ENCODE peak calls at places on chromosomes 11 and 22, in ten cellular contexts. D is BJ; I is A172; Y is DND-41; X is NCI-H1417; E is HTR-8/SVneo; Q is stimulated activated CD8-positive, alpha-beta memory T cell treated with anti-CD3 and anti-CD28 coated beads, Interleukin-4, amount 100 ng/mL, for 1 hour; R is tibial nerve; O is choroid plexus epithelial cell; L is tibial artery. K is an unnamed sample.
A peak's percentile ranks its signal among the peaks of the same experiment; 100 is the strongest.

GRCh38 chr11:102733232-102733875 is 8.6 kb upstream of the MMP8 start:
- DNase-seq in O (peak; percentile 61), X (peak; percentile 41), I (peak; percentile 38), Q (no peak), L (no peak), D (no peak), R (peak; percentile 35), E (peak; percentile 85), Y (peak; percentile 37), K (no peak)

GRCh38 chr22:42993651-42994275 is 21.2 kb downstream of the PACSIN2 start:
- DNase-seq in D (no peak), E (no peak), Y (no peak), Q (no peak), R (no peak), I (no peak), O (peak; percentile 51), L (peak; percentile 63), X (no peak), K (no peak)

GRCh38 chr11:18313985-18314763 is 7.8 kb downstream of the HPS5 start:
- DNase-seq in Y (no peak), R (no peak), O (peak; percentile 75), X (no peak), E (no peak), L (no peak), I (peak; percentile 25), D (no peak), Q (no peak), K (no peak)

GRCh38 chr22:41526802-41527799 is 17.2 kb downstream of the POLR3H start:
- DNase-seq in X (peak; percentile 3), O (peak; percentile 49), Q (peak; percentile 45), Y (peak; percentile 62), E (peak; percentile 52), D (no peak), I (no peak), R (no peak), L (no peak), K (no peak)

GRCh38 chr11:128865490-128865889 is 1.6 kb downstream of the KCNJ1 start:
- DNase-seq in X (no peak), L (no peak), Q (no peak), Y (no peak), R (no peak), D (no peak), O (no peak), E (no peak), I (no peak), K (no peak)

GRCh38 chr22:30245181-30245984 is 1.2 kb downstream of the LIF start:
- DNase-seq in L (no peak), D (no peak), X (no peak), Q (no peak), O (no peak), E (no peak), R (no peak), Y (peak; percentile 43), I (no peak), K (no peak)

GRCh38 chr11:65087827-65088226 is 3.8 kb downstream of the ZFPL1 start:
- DNase-seq in E (no peak), R (no peak), Q (no peak), D (no peak), O (no peak), X (no peak), I (no peak), Y (no peak), L (no peak), K (no peak)

GRCh38 chr11:42631223-42631843 is 680.5 kb upstream of the API5 start:
- DNase-seq in Q (no peak), D (peak; percentile 1), O (peak; percentile 2), X (no peak), Y (no peak), E (no peak), I (peak; percentile 8), L (no peak), R (no peak), K (no peak)

GRCh38 chr11:73866586-73866996 is 10.1 kb downstream of the COA4 start:
- DNase-seq in D (peak; percentile 49), L (no peak), X (no peak), O (peak; percentile 91), E (peak; percentile 90), Y (no peak), I (peak; percentile 98), R (no peak), Q (no peak), K (peak; percentile 37)

GRCh38 chr11:102389253-102389652 is 42.2 kb downstream of the BIRC2 start:
- DNase-seq in X (no peak), I (no peak), E (no peak), D (no peak), R (no peak), O (no peak), Y (no peak), L (no peak), Q (no peak), K (no peak)

GRCh38 chr11:110855246-110855645 is 143.0 kb upstream of the ARHGAP20 start:
- DNase-seq in L (no peak), D (no peak), E (no peak), Y (no peak), X (no peak), I (no peak), O (no peak), R (no peak), Q (no peak), K (no peak)

GRCh38 chr22:49847751-49848689 is 5.6 kb upstream of the ZBED4 start:
- DNase-seq in R (no peak), L (no peak), O (no peak), Y (no peak), E (no peak), X (no peak), D (no peak), Q (no peak), I (no peak), K (no peak)

GRCh38 chr11:27161071-27161470 is 120.5 kb downstream of the BBOX1 start:
- DNase-seq in O (no peak), D (no peak), E (no peak), Y (no peak), X (no peak), R (no peak), Q (no peak), L (no peak), I (peak; percentile 9), K (no peak)

GRCh38 chr11:126716456-126717083 is 284.0 kb downstream of the KIRREL3 start:
- DNase-seq in Q (no peak), Y (peak; percentile 65), R (peak; percentile 78), L (no peak), E (peak; percentile 33), O (peak; percentile 2), I (peak; percentile 16), X (peak; percentile 62), D (no peak), K (no peak)

GRCh38 chr11:106724293-106724892 is 293.9 kb downstream of the GUCY1A2 start:
- DNase-seq in R (no peak), D (no peak), O (peak; percentile 67), L (no peak), I (no peak), E (no peak), Q (no peak), Y (no peak), X (peak; percentile 58), K (no peak)

GRCh38 chr11:121892131-121892681 is 223.8 kb downstream of the BLID start:
- DNase-seq in O (peak; percentile 74), E (peak; percentile 35), L (no peak), D (peak; percentile 85), X (no peak), R (no peak), Y (no peak), Q (no peak), I (no peak), K (no peak)

GRCh38 chr22:18156878-18157713 is 7.1 kb downstream of the USP18 start:
- DNase-seq in X (peak; percentile 14), Q (no peak), E (peak; percentile 89), L (peak; percentile 83), D (peak; percentile 96), Y (peak; percentile 60), I (peak; percentile 91), R (peak; percentile 83), O (peak; percentile 90), K (peak; percentile 34)

GRCh38 chr11:79940165-79940564 is 499.3 kb upstream of the TENM4 start:
- DNase-seq in L (no peak), I (no peak), D (no peak), Y (no peak), O (no peak), Q (no peak), R (no peak), X (peak; percentile 22), E (no peak), K (no peak)

GRCh38 chr11:45097721-45098493 is 48.5 kb upstream of the PRDM11 start:
- DNase-seq in I (peak; percentile 64), Y (peak; percentile 81), Q (no peak), X (no peak), D (no peak), L (no peak), O (peak; percentile 56), R (peak; percentile 73), E (no peak), K (no peak)

GRCh38 chr11:12019337-12019736 is 10.9 kb upstream of the DKK3 start:
- DNase-seq in E (no peak), O (peak; percentile 69), Q (no peak), L (no peak), I (no peak), D (no peak), X (no peak), Y (no peak), R (no peak), K (no peak)

GRCh38 chr22:32058656-32059280 is 15.7 kb downstream of the SLC5A1 start:
- DNase-seq in Y (no peak), Q (no peak), I (no peak), X (no peak), L (no peak), D (no peak), E (no peak), R (no peak), O (peak; percentile 33), K (no peak)

GRCh38 chr11:128379587-128380279 is 207.6 kb downstream of the ETS1 start:
- DNase-seq in Q (no peak), O (no peak), D (no peak), L (no peak), X (no peak), R (no peak), E (no peak), Y (peak; percentile 27), I (no peak), K (no peak)

GRCh38 chr22:40476341-40476740 is 105.9 kb downstream of the SGSM3 start:
- DNase-seq in R (no peak), Q (no peak), X (no peak), O (no peak), L (no peak), E (no peak), Y (no peak), I (no peak), D (no peak), K (no peak)

GRCh38 chr11:35146711-35147110 is 7.7 kb downstream of the CD44 start:
- DNase-seq in X (no peak), E (no peak), O (no peak), L (no peak), D (no peak), I (no peak), R (no peak), Y (no peak), Q (no peak), K (no peak)

GRCh38 chr11:113519989-113520613 is 44.9 kb upstream of the DRD2 start:
- DNase-seq in Q (no peak), D (no peak), I (peak; percentile 25), O (no peak), X (peak; percentile 76), E (no peak), L (no peak), R (no peak), Y (no peak), K (no peak)

GRCh38 chr11:44467413-44467812 is 98.0 kb upstream of the CD82 start:
- DNase-seq in D (no peak), Y (no peak), R (no peak), X (no peak), Q (no peak), E (no peak), L (no peak), O (no peak), I (no peak), K (no peak)

GRCh38 chr11:27934830-27935145 is 173.2 kb downstream of the KIF18A start:
- DNase-seq in Y (no peak), E (peak; percentile 77), D (peak; percentile 76), L (no peak), X (no peak), O (peak; percentile 97), I (peak; percentile 98), Q (no peak), R (no peak), K (no peak)

GRCh38 chr22:37669586-37669985 is 5.8 kb upstream of the LGALS1 start:
- DNase-seq in Y (no peak), Q (no peak), I (no peak), L (no peak), X (no peak), O (no peak), E (no peak), D (no peak), R (no peak), K (no peak)

K was measured in gastrocnemius medialis.